ENCODE peak calls at places on chromosomes 6 and 20, in eight cellular contexts. D is T-helper 17 cell; P is ACHN; S is AG04450; R is WTC11; J is Right ventricle myocardium superior; B is GM23338; Y is stimulated activated CD8-positive, alpha-beta memory T cell treated with anti-CD3 and anti-CD28 coated beads, Interleukin-15, amount 100 ng/mL, for 24 hours. L is an unnamed sample.

GRCh38 chr6:109411034-109411433 is 28.8 kb upstream of the CD164 start:
- DNase-seq in D (no peak), P (no peak), S (no peak), R (no peak), J (no peak), B (no peak), Y (no peak), L (no peak)

GRCh38 chr6:116265081-116265829 is 11.4 kb upstream of the TSPYL4 start:
- DNase-seq in D (no peak), P (peak; percentile 28), S (no peak), R (no peak), J (peak; percentile 68), B (no peak), Y (no peak), L (no peak)

GRCh38 chr6:30507849-30508843 is 18.8 kb downstream of the HLA-E start:
- DNase-seq in D (no peak), P (no peak), S (no peak), R (no peak), J (no peak), B (no peak), Y (no peak), L (no peak)

GRCh38 chr20:46681032-46681854 is 8.0 kb downstream of the TP53RK start:
- DNase-seq in D (peak; percentile 59), P (peak; percentile 57), S (no peak), R (peak; percentile 81), J (no peak), B (peak; percentile 88), Y (peak; percentile 32), L (peak; percentile 56)

GRCh38 chr6:118808794-118809668 is 84.9 kb upstream of the ASF1A start:
- DNase-seq in D (no peak), P (no peak), S (no peak), R (no peak), J (no peak), B (no peak), Y (no peak), L (no peak)

GRCh38 chr20:45432294-45432693 is 16.4 kb downstream of the PIGT start:
- DNase-seq in D (no peak), P (no peak), S (no peak), R (no peak), J (no peak), B (no peak), Y (no peak), L (no peak)

GRCh38 chr6:92364948-92365386 is 1054.4 kb downstream of the EPHA7 start:
- DNase-seq in D (no peak), P (no peak), S (no peak), R (no peak), J (no peak), B (peak; percentile 14), Y (no peak), L (no peak)

GRCh38 chr20:53904261-53904660 is 166.1 kb downstream of the BCAS1 start:
- DNase-seq in D (no peak), P (no peak), S (no peak), R (no peak), J (no peak), B (no peak), Y (no peak), L (no peak)

GRCh38 chr20:4869290-4870193 is 131.8 kb downstream of the SLC23A2 start:
- DNase-seq in D (no peak), P (no peak), S (peak; percentile 49), R (no peak), J (no peak), B (peak; percentile 45), Y (no peak), L (no peak)

GRCh38 chr6:72864799-72865198 is 242.9 kb downstream of the KCNQ5 start:
- DNase-seq in D (no peak), P (no peak), S (no peak), R (no peak), J (no peak), B (no peak), Y (no peak), L (no peak)

GRCh38 chr6:21494505-21494904 is 99.0 kb upstream of the SOX4 start:
- DNase-seq in D (no peak), P (no peak), S (no peak), R (no peak), J (no peak), B (peak; percentile 59), Y (no peak), L (no peak)

GRCh38 chr20:8764289-8764962 is 304.5 kb upstream of the PLCB4 start:
- DNase-seq in D (no peak), P (no peak), S (no peak), R (no peak), J (no peak), B (no peak), Y (no peak), L (no peak)

GRCh38 chr20:23613676-23614075 is 8.0 kb upstream of the CST9 start:
- DNase-seq in D (no peak), P (no peak), S (no peak), R (no peak), J (peak; percentile 70), B (no peak), Y (no peak), L (no peak)

GRCh38 chr6:110481081-110481480 is 4.7 kb upstream of the SLC22A16 start:
- DNase-seq in D (no peak), P (no peak), S (no peak), R (no peak), J (no peak), B (no peak), Y (no peak), L (no peak)

GRCh38 chr6:73515204-73516101 is 5.4 kb downstream of the EEF1A1 start:
- DNase-seq in D (no peak), P (peak; percentile 79), S (peak; percentile 50), R (peak; percentile 23), J (no peak), B (peak; percentile 72), Y (no peak), L (peak; percentile 4)

GRCh38 chr20:11376998-11377397 is 540.7 kb upstream of the BTBD3 start:
- DNase-seq in D (no peak), P (no peak), S (peak; percentile 39), R (no peak), J (no peak), B (no peak), Y (no peak), L (no peak)

GRCh38 chr6:5584072-5584471 is 322.8 kb downstream of the FARS2 start:
- DNase-seq in D (no peak), P (no peak), S (peak; percentile 48), R (no peak), J (no peak), B (no peak), Y (no peak), L (no peak)

GRCh38 chr20:61833807-61834610 is 231.7 kb downstream of the TAF4 start:
- DNase-seq in D (no peak), P (no peak), S (no peak), R (no peak), J (peak; percentile 29), B (no peak), Y (no peak), L (no peak)

GRCh38 chr20:6074145-6074561 is 20.3 kb upstream of the LRRN4 start:
- DNase-seq in D (no peak), P (peak; percentile 23), S (no peak), R (no peak), J (no peak), B (peak; percentile 41), Y (no peak), L (no peak)

GRCh38 chr20:57596998-57597939 is 23.0 kb downstream of the ZBP1 start:
- DNase-seq in D (peak; percentile 72), P (peak; percentile 44), S (no peak), R (peak; percentile 81), J (peak; percentile 87), B (peak; percentile 81), Y (peak; percentile 68), L (peak; percentile 65)

GRCh38 chr20:25563876-25564275 is 21.5 kb downstream of the NINL start:
- DNase-seq in D (no peak), P (no peak), S (no peak), R (no peak), J (no peak), B (no peak), Y (no peak), L (no peak)

GRCh38 chr6:134372603-134373281 is 54.8 kb upstream of the SGK1 start:
- DNase-seq in D (no peak), P (no peak), S (no peak), R (no peak), J (peak; percentile 59), B (no peak), Y (no peak), L (no peak)

GRCh38 chr6:22551280-22551679 is 18.1 kb upstream of the HDGFL1 start:
- DNase-seq in D (no peak), P (no peak), S (no peak), R (no peak), J (no peak), B (no peak), Y (no peak), L (no peak)

GRCh38 chr20:6269163-6269873 is 146.5 kb upstream of the FERMT1 start:
- DNase-seq in D (no peak), P (no peak), S (no peak), R (peak; percentile 19), J (no peak), B (peak; percentile 30), Y (no peak), L (no peak)

GRCh38 chr6:27553123-27553904 is 80.4 kb upstream of the ZNF184 start:
- DNase-seq in D (no peak), P (peak; percentile 41), S (no peak), R (peak; percentile 76), J (no peak), B (peak; percentile 77), Y (no peak), L (no peak)

GRCh38 chr6:27839303-27840081 is 72.7 kb downstream of the OR2B2 start:
- DNase-seq in D (no peak), P (peak; percentile 84), S (no peak), R (no peak), J (no peak), B (no peak), Y (no peak), L (no peak)

GRCh38 chr20:24488064-24488799 is 18.8 kb downstream of the SYNDIG1 start:
- DNase-seq in D (no peak), P (no peak), S (no peak), R (no peak), J (no peak), B (no peak), Y (no peak), L (no peak)

GRCh38 chr6:43944908-43945777 is 175.1 kb downstream of the VEGFA start:
- DNase-seq in D (no peak), P (no peak), S (no peak), R (no peak), J (no peak), B (no peak), Y (no peak), L (no peak)

GRCh38 chr20:53662595-53662994 is 69.0 kb upstream of the ZNF217 start:
- DNase-seq in D (no peak), P (no peak), S (no peak), R (no peak), J (no peak), B (no peak), Y (no peak), L (no peak)

GRCh38 chr6:21905531-21905930 is 312.0 kb downstream of the SOX4 start:
- DNase-seq in D (no peak), P (no peak), S (no peak), R (no peak), J (no peak), B (no peak), Y (no peak), L (no peak)

GRCh38 chr6:91376686-91377085 is 789.8 kb upstream of the MAP3K7 start:
- DNase-seq in D (no peak), P (no peak), S (no peak), R (peak; percentile 11), J (no peak), B (peak; percentile 8), Y (no peak), L (no peak)

GRCh38 chr6:160801418-160801817 is 99.4 kb downstream of the PLG start:
- DNase-seq in D (no peak), P (no peak), S (no peak), R (no peak), J (no peak), B (no peak), Y (no peak), L (no peak)

GRCh38 chr6:148064406-148065134 is 278.1 kb upstream of the SASH1 start:
- DNase-seq in D (no peak), P (no peak), S (peak; percentile 18), R (no peak), J (no peak), B (no peak), Y (no peak), L (no peak)

GRCh38 chr20:9214676-9215075 is 145.8 kb downstream of the PLCB4 start:
- DNase-seq in D (no peak), P (no peak), S (peak; percentile 84), R (no peak), J (no peak), B (no peak), Y (no peak), L (no peak)

L was measured in effector CD8-positive, alpha-beta T cell.